ENCODE peak calls at places on chromosomes 1 and 21, in eight cellular contexts. E, U, J, C, X, V, D and N are unnamed samples.

GRCh38 chr1:116433283-116434257 is 60.5 kb downstream of the ATP1A1 start:
- DNase-seq in V (no peak), C (no peak), X (peak), E (no peak), D (peak), J (no peak), U (no peak), N (peak)

GRCh38 chr1:41882068-41882477 is 36.6 kb downstream of the HIVEP3 start:
- DNase-seq in C (no peak), V (no peak), U (no peak), D (peak), X (no peak), J (no peak), E (no peak), N (peak)

GRCh38 chr21:14383596-14384210 is 757 bp upstream of the HSPA13 start:
- DNase-seq in J (no peak), X (peak), C (peak), U (peak), V (no peak), E (no peak), D (no peak), N (peak)

GRCh38 chr1:37085393-37085792 is 51.1 kb upstream of the GRIK3 start:
- DNase-seq in U (no peak), C (no peak), E (no peak), X (no peak), V (no peak), J (no peak), D (no peak), N (no peak)

GRCh38 chr21:44353200-44353970 is at the start of gene TRPM2:
- DNase-seq in X (peak), U (peak), D (peak), C (no peak), V (no peak), J (peak), E (peak), N (peak)

GRCh38 chr1:236044346-236044745 is 20.5 kb downstream of the NID1 start:
- DNase-seq in C (no peak), D (no peak), J (no peak), X (no peak), E (no peak), U (no peak), V (no peak), N (no peak)

GRCh38 chr1:58975888-58976287 is 192.0 kb upstream of the JUN start:
- DNase-seq in D (no peak), U (no peak), E (no peak), V (no peak), J (no peak), X (no peak), C (no peak), N (no peak)

GRCh38 chr1:177511036-177511435 is 340.3 kb downstream of the BRINP2 start:
- DNase-seq in U (no peak), D (no peak), J (no peak), X (peak), C (no peak), V (no peak), E (no peak), N (no peak)

GRCh38 chr1:167482184-167482583 is 36.1 kb downstream of the CD247 start:
- DNase-seq in X (no peak), D (no peak), U (no peak), V (no peak), C (no peak), E (no peak), J (peak), N (no peak)